ENCODE peak calls at places on chromosomes 11 and 22, in eight cellular contexts. F, P, T, M, V, E, L and B are unnamed samples.

GRCh38 chr11:2885017-2885675 is 429 bp downstream of the CDKN1C start:
- DNase-seq in L (peak), F (no peak), E (no peak), T (no peak), P (no peak), M (no peak), V (no peak), B (peak)

GRCh38 chr22:19393704-19394103 is 37.8 kb downstream of the HIRA start:
- DNase-seq in T (no peak), M (no peak), P (no peak), F (no peak), V (no peak), L (no peak), E (no peak), B (no peak)

GRCh38 chr22:23192133-23192532 is 11.8 kb downstream of the BCR start:
- DNase-seq in T (no peak), L (peak), E (no peak), P (no peak), F (peak), M (peak), V (no peak), B (no peak)

GRCh38 chr22:22882033-22882717 is 5.4 kb upstream of the IGLL5 start:
- DNase-seq in E (no peak), L (no peak), V (no peak), F (peak), M (no peak), P (no peak), T (no peak), B (peak)

GRCh38 chr11:132631956-132632355 is 900.3 kb downstream of the OPCML start:
- DNase-seq in F (no peak), L (no peak), M (no peak), P (no peak), T (no peak), E (no peak), V (peak), B (no peak)

GRCh38 chr22:33875316-33875715 is 45.0 kb downstream of the LARGE1 start:
- DNase-seq in M (no peak), F (no peak), T (no peak), P (no peak), L (no peak), V (no peak), E (no peak), B (no peak)

GRCh38 chr11:79198203-79198897 is 242.5 kb downstream of the TENM4 start:
- DNase-seq in M (no peak), T (no peak), L (no peak), F (no peak), V (no peak), E (no peak), P (no peak), B (no peak)

GRCh38 chr11:115170133-115170815 is 333.9 kb downstream of the CADM1 start:
- DNase-seq in L (peak), E (no peak), P (no peak), V (peak), T (no peak), M (peak), F (peak), B (peak)

GRCh38 chr22:50245214-50246072 is 620 bp upstream of the TUBGCP6 start:
- DNase-seq in P (no peak), L (no peak), E (no peak), V (no peak), F (no peak), M (no peak), T (no peak), B (no peak)

GRCh38 chr22:49958961-49959781 is 1.4 kb upstream of the PIM3 start:
- DNase-seq in E (no peak), F (no peak), T (no peak), M (no peak), L (no peak), V (no peak), P (no peak), B (no peak)

GRCh38 chr22:36823177-36823839 is 6.5 kb upstream of the PVALB start:
- DNase-seq in M (no peak), E (no peak), F (no peak), L (peak), P (no peak), V (no peak), T (no peak), B (no peak)

GRCh38 chr22:19991645-19992451 is 24.8 kb downstream of the ARVCF start:
- DNase-seq in T (no peak), F (no peak), P (no peak), L (no peak), E (no peak), V (no peak), M (no peak), B (no peak)

GRCh38 chr22:50085211-50085999 is at the start of gene MLC1:
- DNase-seq in T (no peak), V (no peak), E (peak), F (no peak), P (no peak), L (no peak), M (no peak), B (no peak)